ENCODE peak calls at places on chromosome 11, in ten cellular contexts. R is A549, U is ovary, X is Peyer's patch, Q is neural progenitor cell, C is GM23338, A is AG04450, O is suprapubic skin, W is adrenal gland, I is HCT116. H is an unnamed sample.

GRCh38 chr11:102421262-102421661 is 31.3 kb downstream of the TMEM123 start:
- DNase-seq in X (no peak), U (no peak), I (no peak), W (no peak), O (no peak), C (no peak), R (no peak), Q (no peak), A (no peak), H (no peak)

GRCh38 chr11:122421684-122422083 is 233.8 kb upstream of the UBASH3B start:
- DNase-seq in Q (no peak), O (no peak), W (no peak), U (no peak), I (no peak), X (no peak), C (no peak), A (no peak), R (no peak), H (no peak)

GRCh38 chr11:83523676-83524075 is 237.5 kb upstream of the CCDC90B start:
- DNase-seq in I (no peak), C (peak; percentile 46), U (no peak), W (no peak), Q (no peak), O (no peak), A (no peak), R (no peak), X (no peak), H (no peak)

GRCh38 chr11:94376841-94377240 is 24.4 kb downstream of the GPR83 start:
- DNase-seq in O (no peak), W (no peak), X (no peak), A (no peak), R (no peak), I (no peak), Q (no peak), U (no peak), C (no peak), H (no peak)

GRCh38 chr11:36376315-36376887 is 80.3 kb downstream of the PRR5L start:
- DNase-seq in C (peak; percentile 75), O (no peak), A (no peak), X (peak; percentile 69), R (no peak), W (peak; percentile 35), U (peak; percentile 59), I (no peak), Q (peak; percentile 72), H (peak; percentile 82)

GRCh38 chr11:12494699-12495098 is 117.3 kb downstream of the PARVA start:
- DNase-seq in X (no peak), C (no peak), O (no peak), R (no peak), A (no peak), W (no peak), Q (no peak), U (no peak), I (no peak), H (no peak)

GRCh38 chr11:46330887-46331652 is 16.2 kb upstream of the DGKZ start:
- DNase-seq in R (no peak), C (no peak), Q (no peak), O (no peak), X (no peak), A (no peak), U (no peak), W (no peak), I (no peak), H (no peak)

GRCh38 chr11:122100222-122101080 is 15.6 kb downstream of the BLID start:
- DNase-seq in Q (peak; percentile 74), C (peak; percentile 74), I (no peak), A (peak; percentile 38), W (peak; percentile 48), R (no peak), O (peak; percentile 82), X (peak; percentile 52), U (peak; percentile 80), H (peak; percentile 75)

GRCh38 chr11:1825039-1825740 is 9.6 kb upstream of the SYT8 start:
- DNase-seq in C (peak; percentile 92), A (no peak), I (no peak), U (no peak), R (peak; percentile 85), X (peak; percentile 72), W (no peak), Q (peak; percentile 96), O (no peak), H (peak; percentile 97)

GRCh38 chr11:116030697-116031331 is 526.6 kb upstream of the CADM1 start:
- DNase-seq in A (no peak), Q (no peak), W (no peak), O (no peak), C (no peak), R (no peak), X (no peak), U (no peak), I (no peak), H (no peak)

GRCh38 chr11:7514099-7514725 is 413 bp downstream of the PPFIBP2 start:
- DNase-seq in X (peak; percentile 62), A (no peak), R (peak; percentile 22), W (no peak), I (no peak), Q (peak; percentile 42), U (peak; percentile 27), O (no peak), C (peak; percentile 38), H (no peak)

GRCh38 chr11:9120659-9121350 is 29.4 kb upstream of the SCUBE2 start:
- DNase-seq in R (peak; percentile 39), W (no peak), O (no peak), C (peak; percentile 88), U (no peak), X (no peak), I (peak; percentile 15), Q (peak; percentile 77), A (no peak), H (peak; percentile 89)

GRCh38 chr11:134757633-134758032 is 345.6 kb upstream of the B3GAT1 start:
- DNase-seq in R (no peak), I (no peak), C (no peak), Q (no peak), X (no peak), U (no peak), O (no peak), W (no peak), A (no peak), H (peak; percentile 26)

GRCh38 chr11:95138448-95138847 is 48.8 kb downstream of the ENDOD1 start:
- DNase-seq in U (no peak), A (no peak), O (no peak), Q (no peak), W (no peak), R (no peak), C (no peak), X (no peak), I (no peak), H (no peak)

GRCh38 chr11:13761712-13762111 is 93.2 kb downstream of the FAR1 start:
- DNase-seq in O (no peak), C (no peak), R (no peak), U (no peak), Q (no peak), W (no peak), X (no peak), I (no peak), A (no peak), H (no peak)

GRCh38 chr11:39236916-39237315 is 2222.5 kb downstream of the LRRC4C start:
- DNase-seq in A (no peak), O (no peak), X (no peak), I (no peak), Q (peak; percentile 23), U (no peak), C (no peak), W (no peak), R (no peak), H (no peak)

DNA sequence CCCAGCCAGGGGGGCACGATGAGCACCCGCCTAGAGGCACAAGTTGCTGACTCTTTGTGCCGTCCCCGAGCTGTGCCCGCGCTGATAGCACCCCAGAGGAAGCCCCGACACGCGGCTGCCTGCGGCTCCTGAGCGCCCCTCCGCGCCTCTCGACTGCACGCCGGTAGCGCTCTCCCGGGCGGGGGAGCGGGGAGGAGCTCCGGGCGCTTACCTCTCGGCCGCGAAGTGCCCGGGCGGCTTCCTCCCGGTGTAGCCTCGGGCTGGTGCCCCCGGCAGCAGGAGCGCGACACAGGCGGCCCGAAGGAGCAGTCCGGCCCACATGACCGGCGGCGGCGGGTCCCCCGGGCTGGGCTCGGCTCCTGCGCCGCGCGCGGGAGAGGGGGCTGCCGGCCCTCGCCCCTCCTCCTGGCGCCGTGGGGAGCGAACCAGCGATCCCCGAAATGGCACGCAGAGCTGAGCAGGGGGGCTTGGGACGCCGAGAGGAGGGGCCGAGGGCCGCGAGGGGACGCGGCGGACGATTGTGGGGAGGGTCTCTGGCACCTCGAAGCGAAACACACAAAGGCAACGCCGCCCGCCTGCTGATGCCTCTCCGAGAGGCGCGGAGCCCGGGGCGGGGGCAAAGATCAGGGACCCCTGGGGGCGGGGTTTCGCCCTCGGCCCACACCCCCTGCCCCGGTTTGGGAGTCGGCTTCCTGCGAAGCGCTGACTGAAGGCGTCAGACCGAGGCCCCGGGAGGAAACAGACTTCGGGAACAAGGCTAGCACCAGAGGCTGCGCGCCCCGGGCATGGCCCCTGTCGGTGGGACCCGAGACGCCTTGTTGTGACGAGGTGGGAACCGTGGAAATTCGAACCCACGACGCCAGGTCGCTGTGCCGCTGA is at the start of gene VWCE:
- DNase-seq in R (peak; percentile 62), W (peak; percentile 58), O (no peak), X (peak; percentile 64), I (no peak), U (peak; percentile 75), Q (peak; percentile 89), C (peak; percentile 92), A (no peak), H (peak; percentile 91)
- TF ChIP-seq CTCF in R (peak; percentile 29), W (no peak), O (no peak), X (no peak), I (no peak), U (no peak), Q (peak; percentile 37), C (peak; percentile 43), A (peak; percentile 42), H (peak; percentile 52)

GRCh38 chr11:110356769-110357671 is 60.6 kb upstream of the RDX start:
- DNase-seq in U (no peak), X (no peak), W (peak; percentile 69), I (peak; percentile 91), A (no peak), Q (no peak), O (no peak), C (no peak), R (peak; percentile 67), H (no peak)
- H3K27ac ChIP-seq in U (no peak overlapping the region), X (no peak overlapping the region), W (peak overlapping the region; percentile 77), I (peak overlapping the region; percentile 88), A (no peak overlapping the region), Q (peak overlapping the region; percentile 38), O (no peak overlapping the region), C (no peak overlapping the region), R (peak overlapping the region; percentile 82), H (no peak overlapping the region)

DNA sequence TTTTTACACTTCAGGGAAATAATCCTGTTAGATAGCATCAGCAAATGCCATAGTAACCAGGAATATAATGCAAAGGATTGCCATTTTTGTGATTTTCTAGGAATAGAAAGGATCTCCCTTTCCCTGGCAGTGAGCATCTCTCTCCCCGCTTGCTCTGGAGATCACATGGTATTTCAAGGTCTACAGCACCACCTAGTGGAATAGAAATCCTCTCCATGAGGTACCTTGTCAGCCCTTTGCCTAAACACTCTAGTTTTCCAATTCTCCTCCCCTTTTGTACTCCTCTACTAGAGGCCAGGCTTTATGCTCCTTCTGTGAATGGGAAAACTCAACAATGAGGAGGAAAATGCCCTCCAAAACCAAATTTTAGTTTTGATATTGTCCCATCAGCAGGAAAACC is 78.4 kb downstream of the XRRA1 start:
- DNase-seq in Q (peak; percentile 56), W (no peak), X (no peak), I (peak; percentile 10), U (no peak), O (no peak), R (peak; percentile 46), C (peak; percentile 78), A (peak; percentile 10), H (peak; percentile 56)
- TF ChIP-seq CTCF in Q (peak; percentile 46), W (no peak), X (no peak), I (peak; percentile 48), U (no peak), O (no peak), R (peak; percentile 51), C (peak; percentile 77), A (peak; percentile 48), H (peak; percentile 73)

GRCh38 chr11:27242591-27242990 is 120.4 kb downstream of the CCDC34 start:
- DNase-seq in O (no peak), W (no peak), R (no peak), Q (no peak), A (no peak), C (no peak), U (no peak), X (no peak), I (no peak), H (peak; percentile 53)
- H3K27ac ChIP-seq in O (no peak overlapping the region), W (no peak overlapping the region), R (no peak overlapping the region), Q (no peak overlapping the region), A (no peak overlapping the region), C (no peak overlapping the region), U (no peak overlapping the region), X (no peak overlapping the region), I (no peak overlapping the region), H (no peak overlapping the region)